ENCODE peak calls at places on chromosomes 4 and X, in eight cellular contexts. F, T, A, V, P, O, X and Y are unnamed samples.

GRCh38 chr4:139763668-139764067 is 98.0 kb downstream of the MGST2 start:
- DNase-seq in O (no peak), T (no peak), X (no peak), V (no peak), A (no peak), F (no peak), P (no peak), Y (no peak)

GRCh38 chr4:128241425-128241913 is 46.1 kb downstream of the PGRMC2 start:
- DNase-seq in O (no peak), F (no peak), A (no peak), V (no peak), T (no peak), X (no peak), P (no peak), Y (peak; percentile 31)

GRCh38 chr4:54423066-54423465 is 194.0 kb downstream of the PDGFRA start:
- DNase-seq in X (no peak), O (no peak), P (no peak), F (no peak), A (no peak), V (no peak), T (no peak), Y (no peak)

GRCh38 chr4:10810411-10810810 is 125.8 kb upstream of the CLNK start:
- DNase-seq in F (no peak), T (no peak), O (no peak), V (no peak), X (no peak), A (no peak), P (no peak), Y (no peak)

GRCh38 chrX:130171446-130172126 is at the start of gene RAB33A:
- DNase-seq in P (peak; percentile 29), O (no peak), V (peak; percentile 46), F (no peak), X (peak; percentile 67), T (peak; percentile 67), A (no peak), Y (no peak)

GRCh38 chr4:101693842-101694398 is 96.6 kb upstream of the BANK1 start:
- DNase-seq in O (no peak), X (no peak), T (no peak), A (no peak), P (no peak), V (no peak), F (no peak), Y (no peak)

GRCh38 chr4:112082954-112083586 is 62.2 kb upstream of the FAM241A start:
- DNase-seq in A (no peak), P (no peak), F (no peak), X (no peak), O (no peak), V (no peak), T (no peak), Y (no peak)

GRCh38 chr4:44056721-44057151 is 391.9 kb downstream of the KCTD8 start:
- DNase-seq in X (no peak), O (no peak), V (no peak), F (no peak), P (no peak), A (no peak), T (no peak), Y (no peak)

GRCh38 chrX:47633671-47634590 is 4.2 kb upstream of the CFP start:
- DNase-seq in A (no peak), T (no peak), P (no peak), V (no peak), O (no peak), F (no peak), X (no peak), Y (no peak)

GRCh38 chr4:6953751-6954380 is 44.2 kb downstream of the TBC1D14 start:
- DNase-seq in F (no peak), X (no peak), T (peak; percentile 87), P (peak; percentile 22), V (no peak), O (peak; percentile 90), A (no peak), Y (peak; percentile 75)

GRCh38 chrX:14095702-14096101 is 66.0 kb upstream of the GEMIN8 start:
- DNase-seq in F (peak; percentile 3), A (peak; percentile 0), T (no peak), O (no peak), V (no peak), X (no peak), P (peak; percentile 33), Y (no peak)

GRCh38 chrX:129932137-129932791 is 26.3 kb downstream of the UTP14A start:
- DNase-seq in O (peak; percentile 94), X (peak; percentile 78), T (peak; percentile 96), P (peak; percentile 62), V (peak; percentile 69), F (peak; percentile 66), A (peak; percentile 61), Y (peak; percentile 97)